ENCODE peak calls at places on chromosome 18, in eight cellular contexts. N is tibial artery; A is stomach; Y is CD8-positive, alpha-beta memory T cell; R is ascending aorta; H is SK-N-SH; D is mammary epithelial cell; X is CD8-positive, alpha-beta T cell. Q is an unnamed sample.
A peak's percentile ranks its signal among the peaks of the same experiment; 100 is the strongest.

GRCh38 chr18:48848641-48849143 is 102.1 kb downstream of the SMAD7 start:
- DNase-seq in N (no peak), A (no peak), Y (no peak), R (no peak), H (no peak), D (peak; percentile 84), X (no peak), Q (peak; percentile 23)

GRCh38 chr18:37701967-37702366 is 136.4 kb upstream of the CELF4 start:
- DNase-seq in N (peak; percentile 45), A (no peak), Y (no peak), R (no peak), H (no peak), D (peak; percentile 4), X (no peak), Q (no peak)

GRCh38 chr18:2894841-2895370 is 48.1 kb downstream of the EMILIN2 start:
- DNase-seq in N (no peak), A (no peak), Y (no peak), R (no peak), H (no peak), D (no peak), X (no peak), Q (no peak)

GRCh38 chr18:30920356-30920755 is 122.2 kb downstream of the DSC3 start:
- DNase-seq in N (no peak), A (no peak), Y (no peak), R (no peak), H (no peak), D (no peak), X (no peak), Q (no peak)

GRCh38 chr18:23872701-23873550 is 141.6 kb upstream of the TTC39C start:
- DNase-seq in N (no peak), A (peak; percentile 81), Y (peak; percentile 42), R (no peak), H (no peak), D (peak; percentile 99), X (peak; percentile 79), Q (no peak)

GRCh38 chr18:44098551-44099098 is 582.1 kb upstream of the SETBP1 start:
- DNase-seq in N (no peak), A (no peak), Y (no peak), R (no peak), H (no peak), D (peak; percentile 56), X (no peak), Q (peak; percentile 45)

GRCh38 chr18:60020107-60020925 is 120.5 kb downstream of the PMAIP1 start:
- DNase-seq in N (no peak), A (no peak), Y (no peak), R (no peak), H (no peak), D (no peak), X (no peak), Q (peak; percentile 48)

GRCh38 chr18:36131692-36132483 is 2.2 kb downstream of the ELP2 start:
- DNase-seq in N (no peak), A (no peak), Y (no peak), R (no peak), H (no peak), D (no peak), X (no peak), Q (no peak)

GRCh38 chr18:62485684-62486083 is 37.1 kb upstream of the ZCCHC2 start:
- DNase-seq in N (no peak), A (peak; percentile 42), Y (no peak), R (no peak), H (no peak), D (peak; percentile 96), X (no peak), Q (peak; percentile 70)

GRCh38 chr18:27094621-27095020 is 90.5 kb downstream of the CHST9 start:
- DNase-seq in N (no peak), A (no peak), Y (no peak), R (no peak), H (no peak), D (peak; percentile 2), X (no peak), Q (no peak)

GRCh38 chr18:69969491-69969890 is 21.8 kb upstream of the CD226 start:
- DNase-seq in N (no peak), A (no peak), Y (no peak), R (no peak), H (no peak), D (no peak), X (no peak), Q (peak; percentile 54)

DNA sequence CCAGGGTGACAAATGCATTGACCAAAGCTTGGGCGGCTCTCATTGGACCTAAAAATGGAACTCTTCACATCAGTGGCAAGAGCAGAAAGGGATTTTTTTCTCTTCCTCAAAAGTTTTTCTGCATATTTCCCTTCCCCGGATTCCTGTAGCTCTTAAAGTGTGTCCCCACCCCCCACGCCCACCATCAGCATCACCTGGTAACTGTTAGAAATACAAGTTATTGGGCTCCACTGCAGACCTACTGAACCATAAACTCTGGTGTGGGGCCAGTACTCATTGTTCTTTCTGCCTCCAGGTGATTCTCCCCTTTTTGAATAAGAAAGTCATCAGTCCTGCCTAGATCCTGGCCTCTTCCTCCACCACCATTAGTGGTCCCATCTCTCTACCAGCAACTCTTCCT is 1.3 kb upstream of the MYO5B start:
- DNase-seq in N (no peak), A (no peak), Y (no peak), R (no peak), H (no peak), D (no peak), X (no peak), Q (no peak)
- H3K27me3 ChIP-seq in N (no peaks in the 10 kb centered on the region), A (no peaks in the 10 kb centered on the region), Y (peaks cover 20% of the 10 kb centered on the region), R (no peaks in the 10 kb centered on the region), H (peaks cover 46% of the 10 kb centered on the region), D (peaks cover 2% of the 10 kb centered on the region), X (peaks cover 16% of the 10 kb centered on the region), Q (peaks cover 59% of the 10 kb centered on the region)

DNA sequence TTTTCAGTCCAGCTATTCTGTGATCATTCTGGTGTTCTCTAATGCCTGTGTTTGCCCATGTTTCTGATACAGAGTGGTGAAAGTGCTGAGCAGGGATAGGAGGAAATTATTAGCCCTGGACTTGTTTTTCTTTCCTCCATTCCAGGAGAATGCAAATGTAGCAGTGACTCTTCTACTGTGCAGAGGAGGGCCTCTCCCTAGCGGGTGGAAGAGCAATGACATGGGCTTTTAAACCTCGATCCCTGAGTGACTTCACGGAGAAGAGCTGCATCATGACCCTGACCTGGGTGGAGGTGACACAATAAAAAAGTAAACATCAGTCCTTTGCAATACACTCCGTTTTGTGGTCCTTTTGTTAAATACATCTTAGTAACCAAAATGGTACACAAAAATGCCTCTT is 68.0 kb upstream of the NETO1 start:
- DNase-seq in N (no peak), A (no peak), Y (no peak), R (no peak), H (no peak), D (no peak), X (no peak), Q (no peak)
- H3K9me3 ChIP-seq in N (no peaks in the 10 kb centered on the region), A (no peaks in the 10 kb centered on the region), Y (no peaks in the 10 kb centered on the region), R (no peaks in the 10 kb centered on the region), H (no peaks in the 10 kb centered on the region), D (no peaks in the 10 kb centered on the region), X (no peaks in the 10 kb centered on the region), Q (no peaks in the 10 kb centered on the region)

GRCh38 chr18:55593888-55594287 is 5.9 kb upstream of the TCF4 start:
- DNase-seq in N (no peak), A (no peak), Y (no peak), R (no peak), H (no peak), D (peak; percentile 40), X (no peak), Q (no peak)
- H3K4me3 ChIP-seq in N (no peak overlapping the region), A (no peak overlapping the region), Y (no peak overlapping the region), R (no peak overlapping the region), H (no peak overlapping the region), D (no peak overlapping the region), X (no peak overlapping the region), Q (no peak overlapping the region)

GRCh38 chr18:79544386-79544963 is 135.1 kb upstream of the CTDP1 start:
- DNase-seq in N (no peak), A (peak; percentile 21), Y (no peak), R (no peak), H (no peak), D (no peak), X (no peak), Q (no peak)
- H3K27me3 ChIP-seq in N (no peaks in the 10 kb centered on the region), A (no peaks in the 10 kb centered on the region), Y (no peaks in the 10 kb centered on the region), R (no peaks in the 10 kb centered on the region), H (peaks cover 59% of the 10 kb centered on the region), D (no peaks in the 10 kb centered on the region), X (no peaks in the 10 kb centered on the region), Q (peaks cover 44% of the 10 kb centered on the region)

DNA sequence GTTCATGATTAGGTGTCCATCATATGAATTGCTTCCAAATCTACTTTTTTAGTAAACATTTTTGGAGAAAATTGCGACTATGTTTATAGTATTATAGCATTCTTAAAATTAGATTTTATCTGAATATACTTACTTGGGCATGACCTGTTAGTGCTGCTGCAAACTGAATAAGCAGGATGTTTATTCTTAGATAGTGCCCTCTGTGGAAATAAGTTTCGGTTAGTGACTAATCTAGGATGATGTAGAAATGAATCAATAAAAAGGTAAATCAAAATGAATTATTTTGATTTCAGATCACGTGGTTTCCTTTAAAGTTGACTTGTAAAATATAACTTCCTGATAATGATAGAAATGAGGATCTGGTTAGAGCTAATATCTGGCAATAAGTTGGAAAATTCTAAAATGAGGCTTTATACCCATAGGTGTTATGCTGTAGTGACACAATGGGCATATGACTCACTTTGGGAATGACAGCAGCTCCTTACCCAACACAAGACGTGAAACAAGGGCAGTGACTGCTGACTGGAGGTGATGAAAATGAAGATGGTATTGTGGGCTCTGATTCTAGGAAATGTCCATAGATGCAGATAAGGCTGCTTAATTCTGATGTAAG is 165.8 kb upstream of the TCF4 start:
- DNase-seq in N (no peak), A (no peak), Y (no peak), R (no peak), H (no peak), D (peak; percentile 88), X (no peak), Q (no peak)
- H3K9me3 ChIP-seq in N (no peaks in the 10 kb centered on the region), A (no peaks in the 10 kb centered on the region), Y (no peaks in the 10 kb centered on the region), R (no peaks in the 10 kb centered on the region), H (no peaks in the 10 kb centered on the region), D (no peaks in the 10 kb centered on the region), X (no peaks in the 10 kb centered on the region), Q (no peaks in the 10 kb centered on the region)

GRCh38 chr18:4063545-4063944 is 391.6 kb downstream of the DLGAP1 start:
- DNase-seq in N (no peak), A (no peak), Y (no peak), R (no peak), H (no peak), D (no peak), X (no peak), Q (no peak)

GRCh38 chr18:4060427-4061281 is 394.5 kb downstream of the DLGAP1 start:
- DNase-seq in N (no peak), A (no peak), Y (no peak), R (no peak), H (no peak), D (no peak), X (no peak), Q (no peak)

DNA sequence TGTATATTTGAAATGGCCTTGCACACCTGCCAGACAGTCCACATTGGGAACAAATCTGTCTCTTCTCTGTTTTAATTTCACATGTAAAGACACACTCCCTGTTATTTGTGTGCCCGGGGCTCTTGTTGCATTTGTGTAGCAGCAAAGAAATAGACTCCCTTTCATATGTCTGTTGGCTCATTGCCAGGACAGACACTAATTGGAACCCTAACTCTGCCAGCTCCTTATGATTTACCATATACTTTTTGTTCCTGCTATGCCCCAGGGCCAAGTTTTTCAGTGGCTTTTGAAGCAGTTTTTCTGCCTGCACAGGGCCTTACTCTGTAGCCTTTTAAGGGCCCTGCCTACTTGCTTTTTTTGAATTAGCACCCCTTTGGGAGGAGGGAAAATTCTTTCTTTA is 396.9 kb downstream of the DLGAP1 start:
- DNase-seq in N (no peak), A (no peak), Y (no peak), R (no peak), H (no peak), D (no peak), X (no peak), Q (no peak)
- H3K4me3 ChIP-seq in N (no peak overlapping the region), A (no peak overlapping the region), Y (no peak overlapping the region), R (no peak overlapping the region), H (no peak overlapping the region), D (no peak overlapping the region), X (no peak overlapping the region), Q (no peak overlapping the region)